ENCODE peak calls at places on chromosome 20, in five cellular contexts. O is H1, Q is neuronal stem cell, C is mesenchymal stem cell, N is trophoblast cell. L is an unnamed sample. For H3K4me1, the result is how much of the 10 kb centered on the place peaks cover.

GRCh38 chr20:14406495-14406894 is 69.1 kb upstream of the FLRT3 start:
- DNase-seq in O (no peak), Q (no peak), C (no peak), N (peak), L (no peak)

GRCh38 chr20:5608448-5609161 is 141.6 kb upstream of the SHLD1 start:
- DNase-seq in O (no peak), Q (no peak), C (peak), N (peak), L (no peak)

GRCh38 chr20:62493253-62493885 is 17.6 kb upstream of the GATA5 start:
- DNase-seq in O (no peak), Q (no peak), C (no peak), N (no peak), L (no peak)

GRCh38 chr20:57514273-57514751 is 10.6 kb downstream of the CTCFL start:
- DNase-seq in O (peak), Q (peak), C (peak), N (peak), L (peak)

GRCh38 chr20:52974155-52974554 is 2.0 kb downstream of the TSHZ2 start:
- DNase-seq in O (no peak), Q (no peak), C (no peak), N (no peak), L (no peak)

GRCh38 chr20:62303327-62304226 is 780 bp downstream of the ADRM1 start:
- DNase-seq in O (no peak), Q (no peak), C (peak), N (peak), L (peak)

GRCh38 chr20:5147193-5147592 is 20.4 kb downstream of the CDS2 start:
- DNase-seq in O (no peak), Q (no peak), C (no peak), N (no peak), L (no peak)

GRCh38 chr20:4613184-4613583 is 108.5 kb upstream of the PRND start:
- DNase-seq in O (no peak), Q (no peak), C (no peak), N (no peak), L (no peak)

GRCh38 chr20:2795451-2795850 is 5.0 kb downstream of the CPXM1 start:
- DNase-seq in O (no peak), Q (no peak), C (no peak), N (no peak), L (no peak)

GRCh38 chr20:17556842-17557674 is 12.8 kb upstream of the DSTN start:
- DNase-seq in O (peak), Q (no peak), C (no peak), N (peak), L (peak)

GRCh38 chr20:58040447-58041290 is 187.8 kb downstream of the ANKRD60 start:
- DNase-seq in O (peak), Q (peak), C (no peak), N (no peak), L (no peak)

GRCh38 chr20:56439784-56440291 is 27.8 kb downstream of the CASS4 start:
- DNase-seq in O (no peak), Q (no peak), C (peak), N (peak), L (no peak)

GRCh38 chr20:37131486-37131885 is 35.7 kb upstream of the RBL1 start:
- DNase-seq in O (no peak), Q (no peak), C (no peak), N (no peak), L (no peak)

GRCh38 chr20:36408219-36408618 is 102.1 kb downstream of the DLGAP4 start:
- DNase-seq in O (no peak), Q (no peak), C (no peak), N (no peak), L (no peak)

GRCh38 chr20:57770852-57771746 is 61.3 kb upstream of the PMEPA1 start:
- DNase-seq in O (no peak), Q (no peak), C (no peak), N (peak), L (no peak)

GRCh38 chr20:45088247-45088646 is 12.7 kb downstream of the KCNS1 start:
- DNase-seq in O (no peak), Q (no peak), C (no peak), N (peak), L (no peak)

GRCh38 chr20:11394145-11394833 is 523.4 kb upstream of the BTBD3 start:
- DNase-seq in O (no peak), Q (no peak), C (peak), N (peak), L (no peak)

GRCh38 chr20:13821876-13822275 is 37.0 kb downstream of the NDUFAF5 start:
- DNase-seq in O (no peak), Q (no peak), C (peak), N (peak), L (no peak)

GRCh38 chr20:18255526-18255925 is 32.8 kb upstream of the ZNF133 start:
- DNase-seq in O (no peak), Q (no peak), C (no peak), N (no peak), L (no peak)

GRCh38 chr20:57928181-57928967 is 218.6 kb upstream of the PMEPA1 start:
- DNase-seq in O (no peak), Q (no peak), C (no peak), N (peak), L (no peak)

GRCh38 chr20:40786336-40786735 is 97.3 kb upstream of the MAFB start:
- DNase-seq in O (no peak), Q (no peak), C (no peak), N (no peak), L (peak)

GRCh38 chr20:20548527-20549266 is 163.7 kb downstream of the RALGAPA2 start:
- DNase-seq in O (no peak), Q (no peak), C (no peak), N (peak), L (no peak)

GRCh38 chr20:51760905-51761544 is 7.2 kb downstream of the ATP9A start:
- DNase-seq in O (no peak), Q (no peak), C (peak), N (no peak), L (peak)

GRCh38 chr20:13995086-13995665 is at the start of gene MACROD2:
- DNase-seq in O (peak), Q (peak), C (peak), N (peak), L (peak)

GRCh38 chr20:53872561-53873248 is 197.7 kb downstream of the BCAS1 start:
- DNase-seq in O (no peak), Q (no peak), C (no peak), N (no peak), L (no peak)

GRCh38 chr20:8132632-8133587 is 844 bp downstream of the PLCB1 start:
- DNase-seq in O (no peak), Q (peak), C (peak), N (peak), L (peak)

GRCh38 chr20:58017237-58017969 is 211.1 kb downstream of the ANKRD60 start:
- DNase-seq in O (no peak), Q (no peak), C (no peak), N (peak), L (peak)

GRCh38 chr20:8519887-8520286 is 387.8 kb downstream of the PLCB1 start:
- DNase-seq in O (no peak), Q (no peak), C (no peak), N (no peak), L (no peak)

GRCh38 chr20:38270869-38271608 is 10.5 kb upstream of the KIAA1755 start:
- DNase-seq in O (no peak), Q (no peak), C (peak), N (peak), L (no peak)

GRCh38 chr20:56417911-56418310 is 5.9 kb downstream of the CASS4 start:
- DNase-seq in O (no peak), Q (no peak), C (no peak), N (no peak), L (no peak)

GRCh38 chr20:20480126-20480525 is 112.2 kb downstream of the INSM1 start:
- DNase-seq in O (no peak), Q (no peak), C (peak), N (no peak), L (no peak)

GRCh38 chr20:2103454-2104153 is 2.0 kb downstream of the STK35 start:
- DNase-seq in O (no peak), Q (no peak), C (peak), N (no peak), L (no peak)

GRCh38 chr20:1357921-1358671 is 29.2 kb upstream of the SDCBP2 start:
- DNase-seq in O (no peak), Q (no peak), C (no peak), N (no peak), L (no peak)

GRCh38 chr20:48722002-48722731 is 105.6 kb downstream of the PREX1 start:
- DNase-seq in O (no peak), Q (no peak), C (peak), N (peak), L (no peak)

GRCh38 chr20:20593447-20594170 is 118.8 kb downstream of the RALGAPA2 start:
- DNase-seq in O (peak), Q (peak), C (peak), N (peak), L (peak)

GRCh38 chr20:62282877-62283503 is 19.8 kb upstream of the ADRM1 start:
- DNase-seq in O (no peak), Q (no peak), C (no peak), N (no peak), L (no peak)

DNA sequence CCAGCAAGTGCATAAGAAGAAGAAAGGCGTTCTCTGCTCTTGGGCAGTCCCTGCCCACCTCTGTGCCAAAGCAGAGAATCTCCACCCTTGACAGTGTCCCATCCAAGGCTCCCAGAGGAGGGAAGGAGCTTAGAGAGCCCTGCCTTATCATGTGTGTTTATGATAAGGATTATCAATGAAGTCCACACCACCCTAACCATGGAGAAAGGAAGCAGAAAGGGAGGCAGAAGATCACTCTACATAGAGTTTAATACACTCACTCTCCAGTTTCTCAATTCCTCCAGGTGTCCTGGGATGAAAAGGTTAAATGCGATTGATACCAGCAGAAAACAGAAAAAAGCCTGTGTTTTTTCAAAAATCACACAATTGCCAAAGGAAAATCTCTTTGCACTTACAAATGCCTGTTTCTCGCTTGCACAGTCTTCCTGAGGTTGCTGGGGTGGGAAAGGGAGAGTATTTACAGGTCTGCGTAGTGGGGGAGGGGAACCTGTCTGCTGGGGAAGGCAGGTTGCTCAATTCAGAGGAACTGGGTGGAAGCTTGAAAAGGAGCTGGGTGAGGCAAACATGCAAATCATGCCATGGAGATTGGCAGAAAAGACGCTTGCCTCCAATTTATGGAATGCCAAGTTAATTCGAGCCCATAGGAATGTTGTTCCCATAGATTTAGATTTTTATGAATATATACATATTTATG is 104.0 kb downstream of the EYA2 start:
- DNase-seq in O (no peak), Q (no peak), C (no peak), N (peak), L (no peak)
- H3K4me1 ChIP-seq in O (under half), Q (under half), C (under half), N (under half), L (under half)

GRCh38 chr20:15700147-15700765 is 873.0 kb downstream of the KIF16B start:
- DNase-seq in O (no peak), Q (no peak), C (no peak), N (peak), L (no peak)

GRCh38 chr20:15705975-15706374 is 867.3 kb downstream of the KIF16B start:
- DNase-seq in O (no peak), Q (no peak), C (no peak), N (no peak), L (no peak)

GRCh38 chr20:15703171-15703911 is 869.9 kb downstream of the KIF16B start:
- DNase-seq in O (no peak), Q (no peak), C (no peak), N (no peak), L (no peak)

GRCh38 chr20:15699431-15700146 is 873.7 kb downstream of the KIF16B start:
- DNase-seq in O (peak), Q (no peak), C (no peak), N (peak), L (peak)

DNA sequence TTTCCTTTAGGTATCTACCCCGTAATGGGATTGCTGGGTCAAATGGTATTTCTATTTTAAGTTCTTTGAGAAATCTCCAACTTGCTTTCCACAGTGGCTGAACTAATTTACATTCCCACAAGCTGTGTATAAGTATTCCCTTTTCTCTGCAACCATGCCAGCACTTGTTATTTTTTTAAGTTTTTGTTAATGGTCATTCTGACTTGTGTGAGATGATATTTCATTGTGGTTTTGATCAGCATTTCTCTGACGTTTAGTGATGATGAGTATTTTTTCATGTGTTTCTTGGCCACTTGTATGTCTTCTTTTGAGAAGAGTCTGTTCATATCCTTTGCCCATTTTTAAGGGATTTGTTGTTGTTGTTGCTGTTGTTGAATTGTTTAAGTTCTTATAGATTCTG is 871.1 kb downstream of the KIF16B start:
- DNase-seq in O (no peak), Q (no peak), C (no peak), N (no peak), L (no peak)
- H2BK12ac ChIP-seq in O (no peak), Q (no peak), C (no peak), N (no peak), L (no peak)

GRCh38 chr20:43943725-43944124 is 29.1 kb downstream of the TOX2 start:
- DNase-seq in O (no peak), Q (no peak), C (no peak), N (no peak), L (no peak)
- H3K23ac ChIP-seq in O (no peak), Q (no peak), C (no peak), N (no peak), L (no peak)

GRCh38 chr20:64142546-64142945 is 21.7 kb upstream of the MYT1 start:
- DNase-seq in O (peak), Q (no peak), C (peak), N (no peak), L (no peak)

GRCh38 chr20:64144144-64144912 is 19.9 kb upstream of the MYT1 start:
- DNase-seq in O (peak), Q (no peak), C (no peak), N (no peak), L (no peak)

GRCh38 chr20:64145458-64146300 is 18.6 kb upstream of the MYT1 start:
- DNase-seq in O (peak), Q (no peak), C (no peak), N (no peak), L (no peak)

GRCh38 chr20:64140956-64141355 is 23.3 kb upstream of the MYT1 start:
- DNase-seq in O (no peak), Q (no peak), C (no peak), N (no peak), L (no peak)

DNA sequence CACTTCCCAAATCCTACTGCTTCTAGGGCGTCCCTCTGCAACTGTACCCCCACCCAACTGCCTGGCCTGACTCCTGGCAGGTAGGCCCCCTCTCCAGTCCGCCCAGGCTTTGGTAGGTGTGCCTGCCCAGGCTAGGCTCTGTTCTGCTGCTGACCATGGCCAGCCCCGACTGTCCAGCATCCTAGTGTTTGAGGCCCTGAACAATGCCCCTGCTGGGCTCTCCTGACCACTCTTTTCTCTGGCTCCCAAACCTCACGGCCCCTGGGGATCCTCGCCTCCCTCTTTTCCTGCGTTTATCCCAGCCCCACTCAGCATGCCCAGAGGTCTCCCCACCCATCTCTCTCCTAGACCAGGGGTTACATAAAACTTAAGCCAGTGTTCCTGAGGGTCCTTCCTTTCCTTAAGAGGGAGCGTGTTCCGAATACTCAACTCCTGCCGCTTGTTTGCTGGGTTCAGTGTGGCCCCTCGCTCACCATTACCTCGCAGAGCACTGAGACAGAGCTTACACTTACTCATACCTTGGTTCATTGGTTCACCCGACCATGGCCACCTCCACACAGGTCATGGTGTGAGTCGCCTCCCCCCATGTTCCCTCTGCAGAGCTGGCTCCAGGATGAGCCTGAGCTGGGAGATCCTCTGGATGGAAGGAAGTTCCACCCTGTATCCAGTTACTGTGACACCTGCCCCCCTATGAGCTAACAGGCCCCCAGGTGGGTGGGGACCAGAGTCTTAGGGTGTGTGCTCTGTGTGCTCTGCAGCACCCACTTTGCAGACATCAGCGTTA is 21.0 kb upstream of the MYT1 start:
- DNase-seq in O (peak), Q (no peak), C (no peak), N (no peak), L (no peak)
- H3K4me1 ChIP-seq in O (under half), Q (under half), C (under half), N (under half), L (under half)

GRCh38 chr20:24149881-24150307 is 161.3 kb upstream of the GGTLC1 start:
- DNase-seq in O (peak), Q (peak), C (no peak), N (peak), L (peak)

GRCh38 chr20:24149175-24149574 is 160.6 kb upstream of the GGTLC1 start:
- DNase-seq in O (no peak), Q (no peak), C (no peak), N (no peak), L (no peak)

GRCh38 chr20:24147961-24148360 is 159.4 kb upstream of the GGTLC1 start:
- DNase-seq in O (no peak), Q (no peak), C (no peak), N (no peak), L (no peak)

GRCh38 chr20:24147479-24147878 is 158.9 kb upstream of the GGTLC1 start:
- DNase-seq in O (no peak), Q (no peak), C (no peak), N (no peak), L (no peak)

GRCh38 chr20:24148372-24148771 is 159.8 kb upstream of the GGTLC1 start:
- DNase-seq in O (peak), Q (no peak), C (no peak), N (peak), L (no peak)
- H2BK12ac ChIP-seq in O (no peak), Q (no peak), C (no peak), N (no peak), L (no peak)

GRCh38 chr20:33472868-33473267 is 17.0 kb upstream of the CBFA2T2 start:
- DNase-seq in O (no peak), Q (no peak), C (no peak), N (no peak), L (no peak)
- H3K23ac ChIP-seq in O (no peak), Q (no peak), C (no peak), N (no peak), L (no peak)

GRCh38 chr20:10312111-10312510 is 93.5 kb downstream of the SNAP25 start:
- DNase-seq in O (no peak), Q (no peak), C (no peak), N (no peak), L (no peak)

GRCh38 chr20:10313701-10314100 is 95.1 kb downstream of the SNAP25 start:
- DNase-seq in O (no peak), Q (peak), C (peak), N (no peak), L (no peak)

GRCh38 chr20:10315138-10315537 is 96.5 kb downstream of the SNAP25 start:
- DNase-seq in O (no peak), Q (no peak), C (no peak), N (no peak), L (no peak)

GRCh38 chr20:10314198-10314597 is 95.6 kb downstream of the SNAP25 start:
- DNase-seq in O (no peak), Q (no peak), C (peak), N (no peak), L (no peak)

DNA sequence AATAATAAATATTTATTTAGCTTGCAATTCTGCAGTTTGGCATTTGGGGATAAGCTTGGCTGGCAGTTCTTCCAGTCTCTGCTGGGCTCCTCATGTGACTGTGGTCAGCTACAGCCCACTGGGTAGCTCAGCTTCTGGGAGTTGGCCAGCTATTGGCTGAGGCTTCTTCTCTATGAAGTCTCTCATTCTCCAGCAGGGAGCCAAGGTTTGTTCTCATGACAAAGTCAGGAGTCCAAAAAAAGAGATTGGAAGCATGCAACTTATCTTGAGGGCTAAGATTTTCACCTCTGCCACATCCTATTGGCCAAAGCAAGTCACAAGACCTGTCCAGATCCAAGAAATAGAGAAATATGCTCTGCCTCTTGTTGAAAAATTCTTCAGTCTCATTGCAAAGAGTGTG is 94.6 kb downstream of the SNAP25 start:
- DNase-seq in O (no peak), Q (no peak), C (peak), N (no peak), L (no peak)
- H3K4me1 ChIP-seq in O (under half), Q (under half), C (under half), N (under half), L (under half)